ENCODE peak calls at places on chromosomes 7 and 10, in six cellular contexts. One of them, this sample, is unnamed. For H3K4me1, the result is how much of the 10 kb centered on the place peaks cover.

GRCh38 chr7:79149831-79150230 is 303.6 kb downstream of the MAGI2 start:
- DNase-seq in stomach: no peak
- DNase-seq in pancreas: no peak
- DNase-seq in ascending aorta: no peak
- DNase-seq in transverse colon: no peak
- DNase-seq in kidney: no peak
- DNase-seq in this sample: no peak

GRCh38 chr7:106167439-106168136 is 55.5 kb upstream of the SYPL1 start:
- DNase-seq in stomach: no peak
- DNase-seq in pancreas: no peak
- DNase-seq in ascending aorta: no peak
- DNase-seq in transverse colon: no peak
- DNase-seq in kidney: no peak
- DNase-seq in this sample: no peak

GRCh38 chr7:140992422-140992821 is 22.3 kb downstream of the MRPS33 start:
- DNase-seq in stomach: no peak
- DNase-seq in pancreas: no peak
- DNase-seq in ascending aorta: no peak
- DNase-seq in transverse colon: no peak
- DNase-seq in kidney: no peak
- DNase-seq in this sample: no peak

GRCh38 chr7:81150951-81151361 is 232.1 kb upstream of the SEMA3C start:
- DNase-seq in stomach: no peak
- DNase-seq in pancreas: no peak
- DNase-seq in ascending aorta: no peak
- DNase-seq in transverse colon: no peak
- DNase-seq in kidney: no peak
- DNase-seq in this sample: no peak

GRCh38 chr10:43254199-43254730 is 12.6 kb downstream of the RASGEF1A start:
- DNase-seq in stomach: peak
- DNase-seq in pancreas: peak
- DNase-seq in ascending aorta: no peak
- DNase-seq in transverse colon: no peak
- DNase-seq in kidney: peak
- DNase-seq in this sample: peak

GRCh38 chr10:130745251-130745650 is 566.3 kb downstream of the TCERG1L start:
- DNase-seq in stomach: no peak
- DNase-seq in pancreas: no peak
- DNase-seq in ascending aorta: no peak
- DNase-seq in transverse colon: no peak
- DNase-seq in kidney: peak
- DNase-seq in this sample: no peak

GRCh38 chr10:118448744-118449143 is 106.6 kb upstream of the FAM204A start:
- DNase-seq in stomach: no peak
- DNase-seq in pancreas: no peak
- DNase-seq in ascending aorta: no peak
- DNase-seq in transverse colon: no peak
- DNase-seq in kidney: no peak
- DNase-seq in this sample: no peak

GRCh38 chr10:62514079-62514693 is 140.0 kb downstream of the ZNF365 start:
- DNase-seq in stomach: no peak
- DNase-seq in pancreas: no peak
- DNase-seq in ascending aorta: no peak
- DNase-seq in transverse colon: no peak
- DNase-seq in kidney: no peak
- DNase-seq in this sample: no peak

GRCh38 chr10:50941629-50942028 is 56.2 kb upstream of the A1CF start:
- DNase-seq in stomach: no peak
- DNase-seq in pancreas: no peak
- DNase-seq in ascending aorta: no peak
- DNase-seq in transverse colon: no peak
- DNase-seq in kidney: no peak
- DNase-seq in this sample: no peak

GRCh38 chr7:91266931-91267557 is 2.8 kb downstream of the FZD1 start:
- DNase-seq in stomach: no peak
- DNase-seq in pancreas: no peak
- DNase-seq in ascending aorta: no peak
- DNase-seq in transverse colon: no peak
- DNase-seq in kidney: peak
- DNase-seq in this sample: peak

GRCh38 chr7:152177696-152178404 is 152.4 kb downstream of the GALNT11 start:
- DNase-seq in stomach: no peak
- DNase-seq in pancreas: no peak
- DNase-seq in ascending aorta: no peak
- DNase-seq in transverse colon: no peak
- DNase-seq in kidney: no peak
- DNase-seq in this sample: no peak

GRCh38 chr10:47145290-47145934 is 154.6 kb upstream of the GDF10 start:
- DNase-seq in stomach: no peak
- DNase-seq in pancreas: no peak
- DNase-seq in ascending aorta: no peak
- DNase-seq in transverse colon: no peak
- DNase-seq in kidney: no peak
- DNase-seq in this sample: no peak

GRCh38 chr7:22672892-22673637 is 53.9 kb upstream of the IL6 start:
- DNase-seq in stomach: no peak
- DNase-seq in pancreas: no peak
- DNase-seq in ascending aorta: no peak
- DNase-seq in transverse colon: no peak
- DNase-seq in kidney: no peak
- DNase-seq in this sample: no peak

GRCh38 chr10:44908936-44909335 is 2.2 kb upstream of the TMEM72 start:
- DNase-seq in stomach: no peak
- DNase-seq in pancreas: no peak
- DNase-seq in ascending aorta: no peak
- DNase-seq in transverse colon: no peak
- DNase-seq in kidney: no peak
- DNase-seq in this sample: no peak

GRCh38 chr10:80466724-80467326 is 12.7 kb downstream of the TSPAN14 start:
- DNase-seq in stomach: no peak
- DNase-seq in pancreas: no peak
- DNase-seq in ascending aorta: no peak
- DNase-seq in transverse colon: no peak
- DNase-seq in kidney: no peak
- DNase-seq in this sample: no peak
- H3K4me1 ChIP-seq in stomach: half or more
- H3K4me1 ChIP-seq in pancreas: under half
- H3K4me1 ChIP-seq in ascending aorta: under half
- H3K4me1 ChIP-seq in transverse colon: half or more
- H3K4me1 ChIP-seq in kidney: half or more
- H3K4me1 ChIP-seq in this sample: half or more

GRCh38 chr7:29854257-29854938 is 48.1 kb downstream of the WIPF3 start:
- DNase-seq in stomach: no peak
- DNase-seq in pancreas: no peak
- DNase-seq in ascending aorta: no peak
- DNase-seq in transverse colon: no peak
- DNase-seq in kidney: no peak
- DNase-seq in this sample: no peak
- TF ChIP-seq CTCF in stomach: peak
- TF ChIP-seq CTCF in pancreas: no peak
- TF ChIP-seq CTCF in ascending aorta: no peak
- TF ChIP-seq CTCF in transverse colon: no peak
- TF ChIP-seq CTCF in kidney: no peak
- TF ChIP-seq CTCF in this sample: no peak

GRCh38 chr10:79172881-79173280 is 104.1 kb downstream of the ZMIZ1 start:
- DNase-seq in stomach: no peak
- DNase-seq in pancreas: no peak
- DNase-seq in ascending aorta: no peak
- DNase-seq in transverse colon: no peak
- DNase-seq in kidney: no peak
- DNase-seq in this sample: no peak

GRCh38 chr10:79176052-79176501 is 107.3 kb downstream of the ZMIZ1 start:
- DNase-seq in stomach: no peak
- DNase-seq in pancreas: no peak
- DNase-seq in ascending aorta: no peak
- DNase-seq in transverse colon: no peak
- DNase-seq in kidney: no peak
- DNase-seq in this sample: no peak

GRCh38 chr10:79171504-79171903 is 102.7 kb downstream of the ZMIZ1 start:
- DNase-seq in stomach: no peak
- DNase-seq in pancreas: no peak
- DNase-seq in ascending aorta: no peak
- DNase-seq in transverse colon: no peak
- DNase-seq in kidney: no peak
- DNase-seq in this sample: no peak

GRCh38 chr10:79176949-79177602 is 108.3 kb downstream of the ZMIZ1 start:
- DNase-seq in stomach: no peak
- DNase-seq in pancreas: no peak
- DNase-seq in ascending aorta: no peak
- DNase-seq in transverse colon: no peak
- DNase-seq in kidney: peak
- DNase-seq in this sample: no peak

DNA sequence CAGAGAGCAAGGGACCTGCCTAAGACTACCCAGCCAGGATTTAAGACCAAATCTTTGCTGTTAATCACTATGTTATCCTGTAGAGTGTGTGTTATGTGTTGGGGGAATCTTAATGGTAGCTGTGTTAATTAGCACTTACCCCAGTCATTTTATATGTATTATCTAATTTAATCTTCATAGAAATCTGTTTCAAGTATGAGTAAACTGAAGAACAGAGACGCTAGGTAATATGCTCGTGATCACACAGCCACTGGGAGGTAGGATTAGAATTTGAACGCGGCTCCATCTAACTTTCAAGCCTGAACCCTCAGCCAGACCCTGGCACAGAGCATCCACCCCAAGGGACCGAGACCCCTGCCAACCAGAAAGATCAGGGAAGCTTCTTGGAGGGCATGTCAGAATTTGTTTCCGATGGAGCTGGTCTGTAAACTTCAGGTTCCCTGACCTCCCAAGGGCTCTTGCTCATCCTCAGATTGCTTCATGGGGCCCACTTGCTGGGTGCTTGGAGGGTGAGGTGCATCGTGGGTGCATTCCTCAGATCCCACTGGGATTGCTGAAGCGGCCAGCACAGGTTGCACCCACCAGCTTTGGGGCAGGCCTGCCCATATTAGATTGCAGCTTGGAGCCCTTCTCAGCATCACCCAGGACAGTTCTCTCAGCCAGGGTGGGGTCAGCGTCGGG is 105.0 kb downstream of the ZMIZ1 start:
- DNase-seq in stomach: no peak
- DNase-seq in pancreas: no peak
- DNase-seq in ascending aorta: no peak
- DNase-seq in transverse colon: no peak
- DNase-seq in kidney: no peak
- DNase-seq in this sample: no peak
- H3K4me1 ChIP-seq in stomach: half or more
- H3K4me1 ChIP-seq in pancreas: under half
- H3K4me1 ChIP-seq in ascending aorta: under half
- H3K4me1 ChIP-seq in transverse colon: under half
- H3K4me1 ChIP-seq in kidney: half or more
- H3K4me1 ChIP-seq in this sample: under half

GRCh38 chr10:96721207-96721572 is 876 bp upstream of the PIK3AP1 start:
- DNase-seq in stomach: no peak
- DNase-seq in pancreas: no peak
- DNase-seq in ascending aorta: no peak
- DNase-seq in transverse colon: no peak
- DNase-seq in kidney: no peak
- DNase-seq in this sample: no peak

GRCh38 chr10:96720422-96721206 is at the start of gene PIK3AP1:
- DNase-seq in stomach: peak
- DNase-seq in pancreas: peak
- DNase-seq in ascending aorta: no peak
- DNase-seq in transverse colon: peak
- DNase-seq in kidney: peak
- DNase-seq in this sample: peak

GRCh38 chr10:96718304-96718990 is 1.9 kb downstream of the PIK3AP1 start:
- DNase-seq in stomach: no peak
- DNase-seq in pancreas: no peak
- DNase-seq in ascending aorta: no peak
- DNase-seq in transverse colon: no peak
- DNase-seq in kidney: no peak
- DNase-seq in this sample: no peak

GRCh38 chr10:96719205-96719604 is 1.1 kb downstream of the PIK3AP1 start:
- DNase-seq in stomach: no peak
- DNase-seq in pancreas: no peak
- DNase-seq in ascending aorta: no peak
- DNase-seq in transverse colon: no peak
- DNase-seq in kidney: no peak
- DNase-seq in this sample: no peak

DNA sequence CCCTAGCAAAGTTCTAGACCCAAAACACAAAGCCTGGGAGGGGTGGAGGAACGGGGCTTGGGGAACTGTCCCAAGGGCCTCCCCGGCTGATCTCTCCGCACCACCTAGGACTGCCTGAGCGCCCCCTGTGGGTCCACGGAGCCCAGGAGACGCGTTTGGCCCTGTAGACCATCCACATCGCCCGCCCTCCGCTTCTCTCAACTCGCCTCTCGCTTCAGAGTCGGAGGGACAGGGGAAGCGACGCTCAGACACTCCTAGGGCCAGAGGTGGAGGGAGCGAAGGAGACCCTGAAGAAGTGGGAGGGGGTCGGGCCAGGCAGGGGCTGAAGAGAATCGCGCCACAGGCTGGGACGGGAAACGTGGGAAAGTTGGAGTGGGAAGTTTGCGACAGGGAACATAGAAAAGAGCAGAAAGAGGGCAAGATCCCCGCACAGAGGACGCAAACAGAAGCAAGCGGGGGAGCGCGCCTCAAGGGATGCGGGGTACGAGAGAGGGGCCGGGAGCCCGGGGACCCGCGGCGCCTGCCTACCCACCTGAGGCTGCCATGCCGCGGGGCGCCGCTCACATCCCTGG is 378 bp downstream of the PIK3AP1 start:
- DNase-seq in stomach: peak
- DNase-seq in pancreas: peak
- DNase-seq in ascending aorta: no peak
- DNase-seq in transverse colon: peak
- DNase-seq in kidney: peak
- DNase-seq in this sample: peak
- TF ChIP-seq CTCF in stomach: peak
- TF ChIP-seq CTCF in pancreas: peak
- TF ChIP-seq CTCF in ascending aorta: peak
- TF ChIP-seq CTCF in transverse colon: peak
- TF ChIP-seq CTCF in kidney: peak
- TF ChIP-seq CTCF in this sample: peak

DNA sequence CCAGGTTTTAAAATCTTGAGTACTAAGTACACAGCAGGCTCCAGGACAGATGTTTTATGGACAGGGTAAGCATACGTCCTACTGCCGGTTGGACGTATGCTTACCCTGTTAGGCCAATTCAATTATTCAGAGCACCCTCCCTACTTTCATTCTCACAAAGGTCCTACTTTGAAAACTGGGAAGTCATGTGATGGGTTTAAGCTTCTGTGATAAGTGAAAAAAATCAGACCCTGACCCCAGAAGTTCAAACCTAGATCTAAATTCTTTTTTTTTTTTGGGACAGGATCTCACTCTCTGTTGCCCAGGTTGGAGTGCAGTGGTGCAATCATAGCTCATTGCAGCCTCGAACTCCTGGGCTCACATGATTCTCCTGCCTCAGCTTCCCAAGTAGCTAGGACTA is 55.2 kb downstream of the HIPK2 start:
- DNase-seq in stomach: no peak
- DNase-seq in pancreas: no peak
- DNase-seq in ascending aorta: no peak
- DNase-seq in transverse colon: peak
- DNase-seq in kidney: no peak
- DNase-seq in this sample: no peak
- H3K4me1 ChIP-seq in stomach: half or more
- H3K4me1 ChIP-seq in pancreas: under half
- H3K4me1 ChIP-seq in ascending aorta: under half
- H3K4me1 ChIP-seq in transverse colon: under half
- H3K4me1 ChIP-seq in kidney: under half
- H3K4me1 ChIP-seq in this sample: half or more

GRCh38 chr7:47653550-47654351 is 71.8 kb upstream of the TNS3 start:
- DNase-seq in stomach: no peak
- DNase-seq in pancreas: no peak
- DNase-seq in ascending aorta: no peak
- DNase-seq in transverse colon: no peak
- DNase-seq in kidney: no peak
- DNase-seq in this sample: no peak
- TF ChIP-seq CTCF in stomach: no peak
- TF ChIP-seq CTCF in pancreas: no peak
- TF ChIP-seq CTCF in ascending aorta: no peak
- TF ChIP-seq CTCF in transverse colon: no peak
- TF ChIP-seq CTCF in kidney: no peak
- TF ChIP-seq CTCF in this sample: no peak

This sample was measured in lower lobe of right lung.